ENCODE peak calls at places on chromosome 12, in six cellular contexts. F, V, R, I, S and W are unnamed samples.

GRCh38 chr12:117671734-117672133 is 297.1 kb downstream of the KSR2 start:
- DNase-seq in R (no peak), S (peak), I (no peak), F (no peak), V (peak), W (no peak)

GRCh38 chr12:89960011-89960507 is 251.4 kb upstream of the ATP2B1 start:
- DNase-seq in V (peak), S (no peak), R (peak), F (peak), I (no peak), W (no peak)

GRCh38 chr12:44846826-44847225 is 29.3 kb downstream of the NELL2 start:
- DNase-seq in I (no peak), F (no peak), S (no peak), R (no peak), V (no peak), W (no peak)

GRCh38 chr12:6072302-6072752 is 52.1 kb downstream of the VWF start:
- DNase-seq in I (no peak), S (no peak), F (peak), R (no peak), V (peak), W (peak)

GRCh38 chr12:47835831-47836155 is 16.1 kb upstream of the HDAC7 start:
- DNase-seq in F (no peak), I (no peak), V (no peak), R (no peak), S (no peak), W (no peak)

GRCh38 chr12:95446511-95446910 is 27.4 kb upstream of the METAP2 start:
- DNase-seq in R (peak), F (peak), I (peak), S (peak), V (peak), W (peak)

GRCh38 chr12:73445658-73446324 is 1091.8 kb upstream of the ATXN7L3B start:
- DNase-seq in V (no peak), F (no peak), S (no peak), R (no peak), I (no peak), W (no peak)

GRCh38 chr12:114512351-114512750 is 106.4 kb upstream of the TBX5 start:
- DNase-seq in V (no peak), F (no peak), S (no peak), I (no peak), R (no peak), W (no peak)

GRCh38 chr12:57460457-57461325 is 1.1 kb downstream of the GLI1 start:
- DNase-seq in R (no peak), F (no peak), I (no peak), S (no peak), V (no peak), W (no peak)

GRCh38 chr12:108516511-108517275 is 1.6 kb downstream of the FICD start:
- DNase-seq in R (no peak), F (peak), I (no peak), V (peak), S (no peak), W (no peak)

GRCh38 chr12:75692883-75693282 is 181.5 kb upstream of the KRR1 start:
- DNase-seq in I (no peak), F (peak), S (no peak), V (peak), R (no peak), W (peak)

GRCh38 chr12:119383206-119383605 is 48.7 kb downstream of the CCDC60 start:
- DNase-seq in R (no peak), I (no peak), V (no peak), S (no peak), F (no peak), W (no peak)

GRCh38 chr12:52915637-52916036 is 10.8 kb upstream of the KRT8 start:
- DNase-seq in R (no peak), S (no peak), F (no peak), V (no peak), I (no peak), W (no peak)

GRCh38 chr12:6430124-6430989 is 14.4 kb upstream of the CD27 start:
- DNase-seq in I (peak), V (peak), S (peak), R (peak), F (peak), W (peak)

GRCh38 chr12:116818341-116818856 is 62.8 kb downstream of the HRK start:
- DNase-seq in R (peak), F (peak), V (peak), I (no peak), S (peak), W (peak)

GRCh38 chr12:57459055-57459749 is 383 bp upstream of the GLI1 start:
- DNase-seq in R (peak), S (peak), V (peak), F (peak), I (peak), W (peak)

GRCh38 chr12:50200507-50201273 is 33.5 kb upstream of the CERS5 start:
- DNase-seq in V (peak), R (no peak), I (no peak), S (no peak), F (peak), W (peak)

GRCh38 chr12:112967306-112967705 is 11.0 kb upstream of the OAS2 start:
- DNase-seq in V (no peak), F (no peak), S (no peak), R (no peak), I (no peak), W (no peak)

GRCh38 chr12:114347861-114348260 is 58.1 kb downstream of the TBX5 start:
- DNase-seq in F (no peak), V (no peak), I (no peak), R (no peak), S (no peak), W (no peak)

GRCh38 chr12:124036117-124037109 is 63.4 kb downstream of the ZNF664 start:
- DNase-seq in R (peak), I (no peak), S (no peak), F (peak), V (peak), W (peak)

GRCh38 chr12:15227004-15227679 is 5.9 kb upstream of the RERG start:
- DNase-seq in I (peak), R (peak), S (peak), F (peak), V (peak), W (peak)

GRCh38 chr12:43653917-43654316 is 101.9 kb upstream of the ADAMTS20 start:
- DNase-seq in I (no peak), R (no peak), V (no peak), S (no peak), F (no peak), W (no peak)

GRCh38 chr12:47085815-47086252 is 6.1 kb upstream of the AMIGO2 start:
- DNase-seq in F (peak), V (peak), S (no peak), R (no peak), I (no peak), W (peak)

GRCh38 chr12:46590991-46591703 is 218.6 kb upstream of the SLC38A2 start:
- DNase-seq in V (no peak), F (no peak), S (no peak), R (no peak), I (no peak), W (no peak)

GRCh38 chr12:106119301-106119700 is 19.5 kb downstream of the NUAK1 start:
- DNase-seq in F (no peak), V (no peak), I (no peak), R (no peak), S (no peak), W (no peak)

GRCh38 chr12:47999816-48000215 is 4.5 kb downstream of the COL2A1 start:
- DNase-seq in I (no peak), F (no peak), S (no peak), V (no peak), R (no peak), W (no peak)

GRCh38 chr12:30925607-30926242 is 823 bp upstream of the TSPAN11 start:
- DNase-seq in F (no peak), V (no peak), R (no peak), I (no peak), S (no peak), W (no peak)

GRCh38 chr12:114476159-114476558 is 70.2 kb upstream of the TBX5 start:
- DNase-seq in R (no peak), V (peak), I (no peak), F (peak), S (no peak), W (peak)

GRCh38 chr12:101111441-101111840 is 98.6 kb downstream of the SLC5A8 start:
- DNase-seq in V (no peak), I (no peak), F (no peak), S (no peak), R (no peak), W (peak)

GRCh38 chr12:46372852-46373302 is 304 bp upstream of the SLC38A2 start:
- DNase-seq in I (no peak), R (peak), V (no peak), S (no peak), F (no peak), W (no peak)

GRCh38 chr12:113860950-113861349 is 105.2 kb downstream of the RBM19 start:
- DNase-seq in V (peak), R (no peak), I (no peak), S (no peak), F (peak), W (peak)

GRCh38 chr12:38392584-38393144 is 76.1 kb downstream of the ALG10B start:
- DNase-seq in S (no peak), V (peak), R (no peak), I (no peak), F (peak), W (peak)

GRCh38 chr12:51890511-51891171 is 2.7 kb downstream of the ANKRD33 start:
- DNase-seq in F (no peak), S (no peak), V (no peak), R (no peak), I (no peak), W (no peak)

GRCh38 chr12:93939641-93940040 is 208.7 kb upstream of the PLXNC1 start:
- DNase-seq in V (no peak), S (no peak), I (no peak), R (no peak), F (no peak), W (peak)
- H3K4me3 ChIP-seq in V (no peak), S (no peak), I (no peak), R (no peak), F (no peak), W (no peak)

DNA sequence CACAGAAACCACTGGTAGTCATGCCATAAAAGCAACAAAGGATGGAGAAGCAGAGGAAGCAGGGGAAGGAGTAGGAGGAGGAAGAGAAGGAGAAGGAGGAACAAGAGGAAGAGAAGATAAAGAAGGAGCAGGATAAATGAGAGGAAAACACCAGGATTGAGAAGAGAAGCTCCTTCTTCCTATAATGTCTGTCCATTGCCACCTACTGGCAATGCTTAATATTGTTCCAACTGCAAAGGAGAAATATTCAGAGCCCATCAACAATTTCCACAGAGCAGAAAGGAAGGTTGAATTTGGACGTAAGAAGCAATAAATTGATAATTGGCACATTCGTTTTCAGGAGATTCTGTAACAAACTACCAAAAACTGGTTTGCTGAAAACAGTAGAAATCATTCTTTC is 898.4 kb downstream of the SLC16A7 start:
- DNase-seq in V (peak), R (no peak), F (peak), I (no peak), S (no peak), W (peak)
- TF ChIP-seq CTCF in V (peak), R (no peak), F (peak), I (no peak), S (peak), W (peak)

DNA sequence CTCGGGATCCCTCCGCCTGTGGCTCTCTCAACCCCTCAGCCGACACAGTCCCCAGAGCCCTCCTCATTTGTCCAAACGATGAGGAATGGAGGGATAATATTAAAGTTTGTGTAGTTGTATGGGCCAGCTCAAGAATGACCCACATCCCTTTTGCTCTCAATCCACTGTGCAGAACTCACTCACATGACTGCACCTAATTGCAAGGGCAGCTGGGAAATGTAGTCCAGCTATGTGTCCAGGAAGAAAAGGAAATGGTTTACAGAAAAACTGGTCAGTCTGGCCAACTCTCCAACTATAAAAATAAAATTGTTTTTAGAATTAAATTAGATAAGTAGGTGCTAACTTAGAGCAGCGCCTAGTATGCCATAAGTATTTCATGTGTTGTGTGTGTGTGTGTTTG is 66.6 kb downstream of the GALNT8 start:
- DNase-seq in R (no peak), V (no peak), I (no peak), S (no peak), F (no peak), W (no peak)
- H3K4me3 ChIP-seq in R (no peak), V (no peak), I (no peak), S (no peak), F (no peak), W (no peak)

GRCh38 chr12:121009744-121010143 is 6.5 kb downstream of the C12orf43 start:
- DNase-seq in S (no peak), R (peak), F (peak), I (no peak), V (peak), W (peak)
- TF ChIP-seq CTCF in S (peak), R (peak), F (peak), I (no peak), V (peak), W (peak)

DNA sequence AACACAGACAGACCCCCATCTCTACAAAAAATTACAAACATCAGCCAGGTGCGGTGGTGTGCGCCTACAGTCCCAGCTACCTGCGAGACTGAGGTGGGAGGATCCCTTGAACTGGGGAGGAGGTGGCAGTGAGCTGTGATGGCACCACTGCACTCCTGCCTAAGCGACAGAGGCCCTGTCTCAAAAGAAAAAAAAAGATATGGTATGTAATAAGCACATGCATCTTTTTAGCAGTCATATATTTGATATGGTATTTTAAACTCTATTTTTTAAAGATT is 7.2 kb downstream of the SLC15A4 start:
- DNase-seq in V (no peak), R (no peak), I (no peak), F (no peak), S (no peak), W (no peak)
- H3K4me3 ChIP-seq in V (no peak), R (no peak), I (no peak), F (no peak), S (no peak), W (no peak)